ENCODE peak calls at places on chromosome 12, in four cellular contexts. One of them, this sample, is unnamed.
A peak's percentile ranks its signal among the peaks of the same experiment; 100 is the strongest.

GRCh38 chr12:132560421-132560830 is 50.0 kb downstream of the LRCOL1 start:
- DNase-seq in A549: peak; percentile 44
- DNase-seq in cardiac fibroblast: no peak
- DNase-seq in caudate nucleus: no peak
- DNase-seq in this sample: peak; percentile 41

GRCh38 chr12:76201758-76202157 is 117.3 kb upstream of the NAP1L1 start:
- DNase-seq in cardiac fibroblast: no peak
- DNase-seq in A549: no peak
- DNase-seq in caudate nucleus: no peak
- DNase-seq in this sample: no peak

GRCh38 chr12:56078931-56079728 is 835 bp upstream of the ERBB3 start:
- DNase-seq in caudate nucleus: peak; percentile 79
- DNase-seq in A549: peak; percentile 92
- DNase-seq in cardiac fibroblast: peak; percentile 87
- DNase-seq in this sample: peak; percentile 94

GRCh38 chr12:18345021-18345735 is 83.9 kb downstream of the PIK3C2G start:
- DNase-seq in caudate nucleus: no peak
- DNase-seq in A549: no peak
- DNase-seq in cardiac fibroblast: peak; percentile 24
- DNase-seq in this sample: no peak

GRCh38 chr12:70383484-70383883 is 17.4 kb downstream of the KCNMB4 start:
- DNase-seq in cardiac fibroblast: peak; percentile 28
- DNase-seq in A549: no peak
- DNase-seq in caudate nucleus: no peak
- DNase-seq in this sample: no peak

GRCh38 chr12:79125358-79125757 is 260.8 kb downstream of the SYT1 start:
- DNase-seq in cardiac fibroblast: no peak
- DNase-seq in A549: no peak
- DNase-seq in caudate nucleus: no peak
- DNase-seq in this sample: no peak

GRCh38 chr12:99131761-99132199 is 486.7 kb downstream of the APAF1 start:
- DNase-seq in caudate nucleus: peak; percentile 57
- DNase-seq in A549: no peak
- DNase-seq in cardiac fibroblast: peak; percentile 12
- DNase-seq in this sample: no peak

GRCh38 chr12:6934110-6934509 is 6.4 kb downstream of the ATN1 start:
- DNase-seq in caudate nucleus: no peak
- DNase-seq in A549: no peak
- DNase-seq in cardiac fibroblast: peak; percentile 92
- DNase-seq in this sample: no peak

GRCh38 chr12:67940780-67941243 is 48.4 kb upstream of the IFNG-AS1 start:
- DNase-seq in A549: no peak
- DNase-seq in caudate nucleus: no peak
- DNase-seq in cardiac fibroblast: peak; percentile 13
- DNase-seq in this sample: peak; percentile 65

GRCh38 chr12:4441355-4442330 is 4.0 kb downstream of the FGF6 start:
- DNase-seq in caudate nucleus: no peak
- DNase-seq in cardiac fibroblast: no peak
- DNase-seq in A549: no peak
- DNase-seq in this sample: no peak

GRCh38 chr12:153080-153746 is 60.7 kb downstream of the SLC6A12 start:
- DNase-seq in cardiac fibroblast: peak; percentile 41
- DNase-seq in A549: peak; percentile 90
- DNase-seq in caudate nucleus: peak; percentile 44
- DNase-seq in this sample: peak; percentile 72

GRCh38 chr12:58804749-58805148 is 115.6 kb downstream of the LRIG3 start:
- DNase-seq in cardiac fibroblast: no peak
- DNase-seq in caudate nucleus: no peak
- DNase-seq in A549: peak; percentile 9
- DNase-seq in this sample: peak; percentile 44

GRCh38 chr12:92206596-92206995 is 61.0 kb upstream of the BTG1 start:
- DNase-seq in caudate nucleus: no peak
- DNase-seq in cardiac fibroblast: no peak
- DNase-seq in A549: no peak
- DNase-seq in this sample: no peak

GRCh38 chr12:10213168-10214130 is 772 bp downstream of the GABARAPL1 start:
- DNase-seq in cardiac fibroblast: peak; percentile 91
- DNase-seq in caudate nucleus: peak; percentile 63
- DNase-seq in A549: peak; percentile 46
- DNase-seq in this sample: peak; percentile 47

GRCh38 chr12:11894890-11895289 is 175.8 kb upstream of the BCL2L14 start:
- DNase-seq in A549: no peak
- DNase-seq in caudate nucleus: no peak
- DNase-seq in cardiac fibroblast: no peak
- DNase-seq in this sample: no peak

GRCh38 chr12:22812531-22812930 is 187.6 kb downstream of the ETNK1 start:
- DNase-seq in caudate nucleus: no peak
- DNase-seq in cardiac fibroblast: no peak
- DNase-seq in A549: no peak
- DNase-seq in this sample: no peak

GRCh38 chr12:29270446-29270845 is 110.5 kb downstream of the ERGIC2 start:
- DNase-seq in caudate nucleus: no peak
- DNase-seq in cardiac fibroblast: no peak
- DNase-seq in A549: no peak
- DNase-seq in this sample: no peak

GRCh38 chr12:6825398-6826124 is 2.6 kb upstream of the P3H3 start:
- DNase-seq in caudate nucleus: peak; percentile 76
- DNase-seq in cardiac fibroblast: peak; percentile 87
- DNase-seq in A549: peak; percentile 95
- DNase-seq in this sample: peak; percentile 79

GRCh38 chr12:114152890-114153289 is 186.8 kb upstream of the RBM19 start:
- DNase-seq in A549: no peak
- DNase-seq in caudate nucleus: no peak
- DNase-seq in cardiac fibroblast: peak; percentile 19
- DNase-seq in this sample: no peak

GRCh38 chr12:51683763-51684357 is 92.8 kb downstream of the SCN8A start:
- DNase-seq in cardiac fibroblast: peak; percentile 71
- DNase-seq in A549: no peak
- DNase-seq in caudate nucleus: no peak
- DNase-seq in this sample: peak; percentile 31

GRCh38 chr12:117040496-117040895 is 58.7 kb downstream of the TESC start:
- DNase-seq in A549: no peak
- DNase-seq in caudate nucleus: no peak
- DNase-seq in cardiac fibroblast: no peak
- DNase-seq in this sample: no peak

GRCh38 chr12:58976146-58976545 is 55.8 kb upstream of the LRIG3 start:
- DNase-seq in caudate nucleus: no peak
- DNase-seq in cardiac fibroblast: no peak
- DNase-seq in A549: no peak
- DNase-seq in this sample: no peak

GRCh38 chr12:123808167-123808566 is 46.1 kb downstream of the DNAH10 start:
- DNase-seq in caudate nucleus: no peak
- DNase-seq in A549: peak; percentile 74
- DNase-seq in cardiac fibroblast: peak; percentile 13
- DNase-seq in this sample: peak; percentile 21

GRCh38 chr12:108750471-108751402 is 19.4 kb upstream of the CORO1C start:
- DNase-seq in A549: no peak
- DNase-seq in cardiac fibroblast: peak; percentile 44
- DNase-seq in caudate nucleus: no peak
- DNase-seq in this sample: no peak

GRCh38 chr12:18361431-18361830 is 100.1 kb downstream of the PIK3C2G start:
- DNase-seq in cardiac fibroblast: no peak
- DNase-seq in caudate nucleus: no peak
- DNase-seq in A549: no peak
- DNase-seq in this sample: no peak

This sample was measured in HT-29.